ENCODE peak calls at places on chromosomes 16 and 17, in ten cellular contexts. T is esophagus squamous epithelium, S is body of pancreas, L is astrocyte of the cerebellum, H is upper lobe of right lung, N is lower lobe of right lung, A is left ventricle myocardium inferior, P is tibial nerve, C is left lung, Z is MM.1S. R is an unnamed sample.

GRCh38 chr16:68146583-68146982 is 61.4 kb downstream of the NFATC3 start:
- DNase-seq in T (no peak), S (peak), L (no peak), H (no peak), N (no peak), A (no peak), P (no peak), C (no peak), Z (no peak), R (no peak)

GRCh38 chr16:80936410-80936809 is 70.3 kb downstream of the CMC2 start:
- DNase-seq in T (no peak), S (no peak), L (peak), H (no peak), N (no peak), A (no peak), P (no peak), C (no peak), Z (no peak), R (no peak)

GRCh38 chr17:58703137-58703846 is 10.9 kb downstream of the RAD51C start:
- DNase-seq in T (no peak), S (no peak), L (peak), H (no peak), N (no peak), A (no peak), P (no peak), C (no peak), Z (no peak), R (no peak)

GRCh38 chr17:66948061-66948750 is 16.3 kb upstream of the CACNG4 start:
- DNase-seq in T (no peak), S (no peak), L (no peak), H (peak), N (peak), A (no peak), P (no peak), C (no peak), Z (no peak), R (no peak)

GRCh38 chr17:49624896-49625295 is 49.2 kb downstream of the NXPH3 start:
- DNase-seq in T (no peak), S (no peak), L (no peak), H (no peak), N (no peak), A (no peak), P (no peak), C (no peak), Z (no peak), R (no peak)

GRCh38 chr16:13306153-13306552 is 404.8 kb downstream of the SHISA9 start:
- DNase-seq in T (no peak), S (no peak), L (no peak), H (no peak), N (no peak), A (no peak), P (no peak), C (no peak), Z (no peak), R (no peak)

GRCh38 chr17:28760987-28761562 is 17.3 kb downstream of the TRAF4 start:
- DNase-seq in T (no peak), S (peak), L (peak), H (peak), N (peak), A (peak), P (no peak), C (peak), Z (no peak), R (no peak)

GRCh38 chr17:58294034-58294433 is 13.3 kb upstream of the MPO start:
- DNase-seq in T (no peak), S (no peak), L (no peak), H (no peak), N (no peak), A (no peak), P (no peak), C (no peak), Z (no peak), R (no peak)

GRCh38 chr17:31859487-31860008 is 504 bp upstream of the COPRS start:
- DNase-seq in T (no peak), S (no peak), L (no peak), H (no peak), N (no peak), A (no peak), P (no peak), C (no peak), Z (no peak), R (no peak)

DNA sequence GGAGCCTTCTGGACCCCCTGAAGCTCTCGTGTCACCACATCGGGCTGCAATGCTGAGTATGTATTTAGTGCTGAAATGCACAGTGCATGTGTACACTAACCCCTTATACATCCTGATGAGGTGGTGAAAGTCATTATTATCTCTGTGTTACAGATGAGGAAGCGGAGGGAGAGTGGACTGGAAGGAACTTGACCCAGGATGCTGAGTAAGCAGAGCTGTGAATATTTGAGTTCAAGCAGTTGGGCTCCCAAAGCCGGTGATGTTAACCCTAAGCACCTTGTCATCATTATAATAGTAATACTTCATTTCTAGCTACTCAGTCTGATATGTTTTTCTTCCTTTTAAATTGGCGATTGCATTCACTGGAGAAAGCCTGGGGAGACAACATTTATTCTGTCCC is 25.9 kb upstream of the NKD1 start:
- DNase-seq in T (no peak), S (no peak), L (no peak), H (no peak), N (no peak), A (no peak), P (no peak), C (no peak), Z (no peak), R (no peak)
- H3K4me3 ChIP-seq in T (no peak), S (no peak), L (no peak), H (no peak), N (no peak), A (no peak), P (no peak), C (no peak), Z (no peak), R (no peak)

GRCh38 chr16:1078579-1079021 is 6.1 kb downstream of the SSTR5 start:
- DNase-seq in T (no peak), S (peak), L (peak), H (peak), N (no peak), A (no peak), P (no peak), C (no peak), Z (no peak), R (no peak)
- H3K4me3 ChIP-seq in T (no peak), S (no peak), L (no peak), H (no peak), N (no peak), A (no peak), P (no peak), C (no peak), Z (no peak), R (no peak)

GRCh38 chr16:25260416-25260815 is 2.8 kb upstream of the ZKSCAN2 start:
- DNase-seq in T (no peak), S (no peak), L (no peak), H (no peak), N (no peak), A (no peak), P (no peak), C (no peak), Z (no peak), R (no peak)
- H3K4me3 ChIP-seq in T (no peak), S (no peak), L (no peak), H (no peak), N (no peak), A (no peak), P (no peak), C (no peak), Z (no peak), R (no peak)

DNA sequence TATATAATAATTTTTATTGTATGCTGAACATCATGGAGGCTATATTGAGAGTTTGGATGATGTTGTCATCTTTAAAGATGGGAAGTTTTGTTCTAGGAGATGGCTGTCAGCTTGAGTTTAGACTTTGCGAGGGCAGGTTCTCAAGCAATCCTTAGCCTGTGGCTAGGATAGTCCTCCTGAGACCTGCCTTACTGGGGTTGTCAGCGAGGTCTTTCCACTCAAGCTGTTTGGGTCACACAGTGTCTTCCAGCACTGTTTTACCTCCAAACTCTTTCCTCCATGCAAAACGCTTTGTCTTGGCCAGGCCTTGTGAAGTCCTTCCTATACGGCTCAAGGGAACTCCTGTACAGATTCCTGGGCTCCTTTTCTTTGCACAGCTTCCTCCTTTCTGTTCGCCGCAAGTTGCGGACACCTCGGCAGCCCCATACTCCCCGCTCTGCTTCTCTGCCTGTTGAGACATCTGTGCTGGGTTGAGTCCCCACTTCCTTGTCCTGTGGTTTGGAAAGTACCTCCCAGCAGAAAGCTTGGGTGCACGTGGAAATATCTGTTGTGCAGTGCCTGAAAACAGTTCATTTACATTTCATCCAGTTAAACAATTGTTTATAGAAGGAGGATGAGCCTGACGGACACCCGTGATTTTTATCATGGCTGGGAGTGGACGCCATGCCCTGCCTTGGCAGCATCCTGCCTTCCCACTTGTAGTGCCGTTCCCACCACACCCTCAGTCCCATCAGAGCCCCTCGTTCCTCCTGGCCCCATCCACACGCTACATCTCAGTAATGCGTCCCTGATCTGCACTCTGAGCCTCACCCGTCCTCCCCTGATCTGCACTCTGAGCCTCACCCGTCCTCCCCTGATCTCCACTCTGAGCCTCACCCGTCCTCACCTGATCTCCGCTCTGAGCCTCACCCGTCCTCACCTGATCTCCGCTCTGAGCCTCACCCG is 55.0 kb upstream of the CBFA2T3 start:
- DNase-seq in T (no peak), S (peak), L (no peak), H (no peak), N (peak), A (peak), P (no peak), C (peak), Z (peak), R (no peak)
- H3K4me3 ChIP-seq in T (no peak), S (no peak), L (no peak), H (no peak), N (no peak), A (no peak), P (no peak), C (no peak), Z (no peak), R (no peak)

R was measured in HAP-1.